ENCODE peak calls at places on chromosomes 11 and 22, in four cellular contexts. F is GOT3, S is RCC 7860, N is dermis microvascular lymphatic vessel endothelial cell. X is an unnamed sample.
A peak's percentile ranks its signal among the peaks of the same experiment; 100 is the strongest.

GRCh38 chr11:253886-254270 is 17.1 kb downstream of the PSMD13 start:
- DNase-seq in F (no peak), S (no peak), N (no peak), X (no peak)

GRCh38 chr11:80686889-80687288 is 1246.1 kb upstream of the TENM4 start:
- DNase-seq in N (no peak), S (no peak), F (no peak), X (no peak)

GRCh38 chr11:74311352-74311926 is at the start of gene P4HA3:
- DNase-seq in S (no peak), N (peak; percentile 80), F (no peak), X (no peak)

GRCh38 chr11:70703141-70704052 is 305.1 kb downstream of the CTTN start:
- DNase-seq in S (no peak), F (no peak), N (no peak), X (no peak)

GRCh38 chr22:35150163-35151107 is 84.5 kb downstream of the ISX start:
- DNase-seq in S (peak; percentile 11), N (peak; percentile 52), F (peak; percentile 23), X (no peak)

GRCh38 chr11:74493816-74494630 is 499 bp upstream of the LIPT2 start:
- DNase-seq in F (no peak), N (no peak), S (peak; percentile 7), X (no peak)

GRCh38 chr22:43823911-43824665 is 12.0 kb upstream of the EFCAB6 start:
- DNase-seq in N (no peak), F (no peak), S (no peak), X (no peak)

GRCh38 chr11:96385187-96385586 is 4.5 kb downstream of the CCDC82 start:
- DNase-seq in F (no peak), S (no peak), N (no peak), X (no peak)

GRCh38 chr11:44416776-44417175 is 106.8 kb upstream of the ALX4 start:
- DNase-seq in F (no peak), S (peak; percentile 49), N (no peak), X (no peak)

GRCh38 chr11:72589802-72590761 is 84.1 kb downstream of the PDE2A start:
- DNase-seq in F (no peak), N (peak; percentile 20), S (no peak), X (no peak)

GRCh38 chr11:105389952-105390351 is 219.9 kb upstream of the GRIA4 start:
- DNase-seq in F (no peak), S (no peak), N (no peak), X (no peak)

GRCh38 chr11:82767123-82767522 is 33.5 kb upstream of the FAM181B start:
- DNase-seq in S (no peak), N (no peak), F (no peak), X (no peak)

GRCh38 chr11:122207505-122207904 is 91.5 kb upstream of the BLID start:
- DNase-seq in N (peak; percentile 51), F (no peak), S (no peak), X (no peak)

GRCh38 chr11:70105755-70106571 is 27.8 kb downstream of the ANO1 start:
- DNase-seq in F (no peak), N (no peak), S (no peak), X (no peak)

GRCh38 chr11:61186504-61186903 is 16.8 kb upstream of the PGA3 start:
- DNase-seq in S (no peak), N (no peak), F (no peak), X (no peak)

GRCh38 chr22:39349506-39349966 is 255 bp upstream of the SYNGR1 start:
- DNase-seq in S (no peak), N (peak; percentile 11), F (no peak), X (no peak)

GRCh38 chr22:49992921-49993648 is 19.5 kb downstream of the IL17REL start:
- DNase-seq in S (no peak), F (no peak), N (peak; percentile 73), X (no peak)

GRCh38 chr11:125264091-125265022 is 99.8 kb downstream of the PKNOX2 start:
- DNase-seq in F (no peak), N (no peak), S (no peak), X (no peak)

GRCh38 chr11:92528051-92528450 is 303.4 kb downstream of the FAT3 start:
- DNase-seq in S (no peak), F (no peak), N (no peak), X (no peak)

GRCh38 chr11:60934091-60934789 is 10.0 kb downstream of the TMEM132A start:
- DNase-seq in F (no peak), N (no peak), S (no peak), X (no peak)

GRCh38 chr22:36404436-36404835 is 16.7 kb upstream of the MYH9 start:
- DNase-seq in N (no peak), F (no peak), S (no peak), X (no peak)

GRCh38 chr11:47499614-47500013 is 50.7 kb upstream of the RAPSN start:
- DNase-seq in S (no peak), N (no peak), F (no peak), X (no peak)

GRCh38 chr22:41478891-41479521 is 10.1 kb downstream of the ACO2 start:
- DNase-seq in F (no peak), N (no peak), S (no peak), X (no peak)

GRCh38 chr22:17107547-17107810 is 13.7 kb downstream of the TMEM121B start:
- DNase-seq in N (no peak), F (no peak), S (no peak), X (no peak)

GRCh38 chr11:64712430-64713030 is 10.5 kb downstream of the NRXN2 start:
- DNase-seq in S (no peak), F (no peak), N (no peak), X (no peak)

GRCh38 chr11:106724293-106724892 is 293.9 kb downstream of the GUCY1A2 start:
- DNase-seq in F (no peak), N (no peak), S (no peak), X (peak; percentile 24)

GRCh38 chr11:60658409-60658808 is 41.0 kb upstream of the MS4A8 start:
- DNase-seq in N (no peak), F (no peak), S (no peak), X (no peak)

GRCh38 chr11:102177974-102178631 is 67.9 kb downstream of the YAP1 start:
- DNase-seq in F (no peak), S (peak; percentile 79), N (peak; percentile 87), X (no peak)

GRCh38 chr22:39514373-39514973 is 5.9 kb upstream of the ATF4 start:
- DNase-seq in F (no peak), S (no peak), N (peak; percentile 51), X (no peak)

GRCh38 chr11:34997872-34998548 is 81.6 kb downstream of the PDHX start:
- DNase-seq in N (peak; percentile 19), S (peak; percentile 30), F (no peak), X (no peak)

GRCh38 chr11:59754494-59754858 is 700 bp upstream of the STX3 start:
- DNase-seq in F (no peak), N (peak; percentile 37), S (no peak), X (no peak)

X was measured in NCI-H187.